ENCODE peak calls at places on chromosomes 1 and 21, in seven cellular contexts. H is esophagus squamous epithelium, L is foreskin fibroblast, P is heart left ventricle, G is GM12865, T is K562, R is A549. N is an unnamed sample.

GRCh38 chr1:229070168-229070567 is 200.7 kb upstream of the RAB4A start:
- DNase-seq in G (no peak), L (peak), R (peak), T (no peak), P (peak), H (peak), N (peak)

GRCh38 chr1:160954158-160955104 is at the start of gene ITLN2:
- DNase-seq in H (no peak), R (peak), T (peak), P (no peak), L (no peak), G (peak), N (no peak)

GRCh38 chr1:217274416-217274815 is 356.5 kb downstream of the GPATCH2 start:
- DNase-seq in T (no peak), R (no peak), L (peak), G (no peak), P (no peak), H (no peak), N (no peak)

GRCh38 chr21:44710294-44710665 is 1.1 kb downstream of the TSPEAR start:
- DNase-seq in P (no peak), L (no peak), G (no peak), H (no peak), R (no peak), T (no peak), N (no peak)

GRCh38 chr1:165833358-165833757 is 5.9 kb downstream of the UCK2 start:
- DNase-seq in T (no peak), R (no peak), G (no peak), H (no peak), L (no peak), P (no peak), N (no peak)

GRCh38 chr1:6753320-6754140 is 31.7 kb upstream of the CAMTA1 start:
- DNase-seq in T (no peak), P (no peak), H (no peak), R (no peak), L (no peak), G (no peak), N (no peak)

GRCh38 chr1:24501371-24502167 is 1.1 kb upstream of the RCAN3 start:
- DNase-seq in T (no peak), P (no peak), L (no peak), R (peak), H (no peak), G (peak), N (no peak)

GRCh38 chr21:28827422-28827821 is 165.3 kb downstream of the LTN1 start:
- DNase-seq in T (no peak), H (no peak), G (no peak), L (peak), P (no peak), R (no peak), N (no peak)

GRCh38 chr1:209319549-209319948 is 264.0 kb upstream of the CAMK1G start:
- DNase-seq in G (no peak), H (no peak), R (no peak), P (no peak), L (no peak), T (no peak), N (no peak)

GRCh38 chr1:246324711-246325110 is 182.4 kb downstream of the SMYD3 start:
- DNase-seq in G (no peak), T (no peak), R (peak), L (no peak), H (no peak), P (no peak), N (no peak)

GRCh38 chr1:246335126-246335525 is 172.0 kb downstream of the SMYD3 start:
- DNase-seq in L (no peak), H (no peak), P (no peak), T (no peak), R (no peak), G (no peak), N (no peak)

GRCh38 chr1:246332078-246332477 is 175.0 kb downstream of the SMYD3 start:
- DNase-seq in H (no peak), G (peak), P (no peak), R (no peak), T (no peak), L (peak), N (no peak)

GRCh38 chr1:246333855-246334254 is 173.2 kb downstream of the SMYD3 start:
- DNase-seq in R (no peak), L (no peak), H (no peak), T (no peak), G (peak), P (no peak), N (no peak)

DNA sequence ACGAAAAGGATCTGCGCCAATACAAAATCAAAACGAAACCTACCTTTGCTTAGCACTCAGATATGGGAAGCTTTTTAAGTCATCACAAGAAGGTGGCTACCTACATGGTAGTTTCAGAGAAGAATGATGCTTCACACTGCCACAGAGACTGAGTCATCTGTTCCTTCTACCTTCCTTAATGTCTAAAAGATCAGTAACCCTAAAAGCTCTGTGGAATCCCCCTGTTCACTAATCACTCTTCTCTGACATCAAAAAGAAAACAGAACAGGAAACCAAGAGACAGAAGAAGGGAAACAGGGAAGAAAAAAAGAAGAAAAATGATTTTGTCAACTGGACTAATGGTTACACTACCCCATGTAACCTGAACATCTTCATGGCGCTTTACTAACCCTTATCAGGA is 177.2 kb downstream of the SMYD3 start:
- DNase-seq in G (peak), P (no peak), L (no peak), R (no peak), T (no peak), H (no peak), N (no peak)
- TF ChIP-seq CTCF in G (peak), P (no peak), L (no peak), R (no peak), T (no peak), H (no peak), N (no peak)

GRCh38 chr1:220529530-220529920 is 1.6 kb downstream of the MARK1 start:
- DNase-seq in P (no peak), L (no peak), T (no peak), R (no peak), G (no peak), H (no peak), N (no peak)
- H3K4me3 ChIP-seq in P (peak), L (peak), T (no peak), R (no peak), G (peak), H (peak), N (peak)

DNA sequence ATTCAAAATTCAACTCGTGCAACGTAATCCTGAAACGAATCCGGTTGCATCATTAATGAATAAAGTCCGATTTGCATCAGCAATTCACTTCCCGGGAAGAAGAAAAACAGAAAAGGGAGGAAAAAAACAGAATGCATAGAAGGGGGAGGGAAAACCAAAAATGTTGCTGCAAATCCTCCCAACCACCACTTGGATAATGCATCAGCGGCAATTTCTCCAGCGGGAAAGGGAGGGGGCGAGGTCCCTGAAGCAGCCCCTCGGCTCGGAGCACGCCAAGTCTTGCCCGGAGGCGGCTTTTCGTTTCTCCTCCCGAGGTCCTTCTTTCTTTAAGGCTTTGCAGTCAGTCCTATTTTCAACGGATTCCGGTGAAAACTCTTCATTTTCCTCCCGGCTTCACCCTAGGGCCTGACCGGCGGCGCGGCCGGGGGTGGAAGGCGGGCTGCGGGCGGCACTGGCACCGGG is 720 bp downstream of the CDC42BPA start:
- DNase-seq in L (peak), P (peak), T (peak), H (no peak), G (no peak), R (peak), N (no peak)
- TF ChIP-seq CTCF in L (peak), P (peak), T (peak), H (no peak), G (no peak), R (no peak), N (no peak)

GRCh38 chr1:114755006-114755936 is 2.5 kb downstream of the CSDE1 start:
- DNase-seq in R (no peak), P (no peak), H (no peak), L (no peak), G (no peak), T (no peak), N (no peak)

GRCh38 chr1:114757455-114758250 is at the start of gene CSDE1:
- DNase-seq in R (peak), P (peak), H (peak), L (peak), G (peak), T (peak), N (peak)

GRCh38 chr1:114756009-114756892 is 1.5 kb downstream of the CSDE1 start:
- DNase-seq in P (no peak), T (no peak), H (no peak), G (peak), L (no peak), R (no peak), N (no peak)

GRCh38 chr1:114756949-114757454 is 782 bp downstream of the CSDE1 start:
- DNase-seq in H (no peak), L (peak), R (peak), G (no peak), P (peak), T (no peak), N (no peak)

GRCh38 chr1:114758251-114758832 is 558 bp upstream of the CSDE1 start:
- DNase-seq in P (no peak), H (no peak), T (no peak), R (no peak), L (no peak), G (no peak), N (peak)
- H3K4me3 ChIP-seq in P (peak), H (peak), T (peak), R (peak), L (peak), G (peak), N (peak)

GRCh38 chr1:91608876-91609275 is 108.2 kb downstream of the CDC7 start:
- DNase-seq in L (peak), H (no peak), R (no peak), T (no peak), P (no peak), G (no peak), N (no peak)
- TF ChIP-seq CTCF in L (no peak), H (no peak), R (no peak), T (no peak), P (no peak), G (no peak), N (no peak)

DNA sequence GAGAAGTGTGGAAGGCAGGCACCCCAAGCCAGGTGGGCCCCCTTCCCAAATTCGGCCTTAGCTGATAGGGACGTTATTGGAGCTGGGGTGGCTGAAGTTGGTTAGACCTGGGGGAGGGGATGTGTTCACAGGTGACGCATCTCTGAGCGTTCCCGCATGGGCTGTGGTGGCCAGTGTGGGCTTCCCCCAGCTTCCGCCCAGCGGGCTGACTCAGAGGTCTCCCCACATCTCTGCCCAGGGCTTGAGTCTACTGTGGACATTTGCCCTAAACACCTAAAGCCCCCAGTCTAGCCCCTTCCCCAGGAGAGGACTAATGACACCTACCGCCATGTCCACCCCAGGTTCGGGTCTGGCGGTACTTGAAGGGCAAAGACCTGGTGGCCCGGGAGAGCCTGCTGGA is 1.9 kb downstream of the AGRN start:
- DNase-seq in L (no peak), T (no peak), R (no peak), G (no peak), H (no peak), P (no peak), N (no peak)
- H3K4me3 ChIP-seq in L (no peak), T (peak), R (peak), G (no peak), H (peak), P (no peak), N (peak)

GRCh38 chr1:117671781-117672501 is 66.1 kb downstream of the TENT5C start:
- DNase-seq in P (peak), G (no peak), R (no peak), L (no peak), T (peak), H (no peak), N (no peak)
- TF ChIP-seq CTCF in P (peak), G (no peak), R (no peak), L (no peak), T (peak), H (no peak), N (no peak)

GRCh38 chr1:203289982-203290260 is 15.4 kb upstream of the BTG2 start:
- DNase-seq in T (no peak), L (no peak), G (no peak), R (no peak), H (no peak), P (no peak), N (no peak)
- H3K4me3 ChIP-seq in T (no peak), L (no peak), G (peak), R (no peak), H (no peak), P (peak), N (no peak)

GRCh38 chr21:42075686-42076471 is 4.8 kb downstream of the UMODL1 start:
- DNase-seq in L (no peak), R (no peak), H (no peak), G (no peak), P (peak), T (no peak), N (no peak)
- TF ChIP-seq CTCF in L (no peak), R (no peak), H (no peak), G (no peak), P (no peak), T (peak), N (no peak)